ENCODE peak calls at places on chromosome 12, in four cellular contexts. E, P, R and V are unnamed samples. For H3K9me1, the result is how much of the 10 kb centered on the place peaks cover.

GRCh38 chr12:116370004-116370404 is 92.5 kb upstream of the MED13L start:
- DNase-seq in E (peak), R (no peak), P (no peak), V (no peak)

GRCh38 chr12:26935636-26936378 is 2.0 kb downstream of the INTS13 start:
- DNase-seq in R (no peak), P (peak), E (no peak), V (no peak)

GRCh38 chr12:115963030-115963480 is 314.4 kb downstream of the MED13L start:
- DNase-seq in E (peak), R (no peak), P (no peak), V (no peak)

GRCh38 chr12:65619018-65619417 is 205.3 kb upstream of the HMGA2 start:
- DNase-seq in R (no peak), P (no peak), E (no peak), V (no peak)

GRCh38 chr12:115776399-115776798 is 501.1 kb downstream of the MED13L start:
- DNase-seq in R (no peak), E (no peak), P (no peak), V (no peak)

GRCh38 chr12:100741084-100741711 is 53.4 kb upstream of the ANO4 start:
- DNase-seq in R (peak), E (peak), P (peak), V (no peak)

GRCh38 chr12:105378821-105379400 is 48.4 kb downstream of the C12orf75 start:
- DNase-seq in R (no peak), P (peak), E (no peak), V (no peak)

GRCh38 chr12:27009926-27010325 is 4.3 kb downstream of the TM7SF3 start:
- DNase-seq in E (no peak), P (peak), R (no peak), V (no peak)

GRCh38 chr12:27015730-27016076 is 1.5 kb upstream of the TM7SF3 start:
- DNase-seq in E (peak), P (peak), R (peak), V (no peak)

GRCh38 chr12:42584539-42585174 is 4.9 kb downstream of the PRICKLE1 start:
- DNase-seq in R (no peak), E (no peak), P (peak), V (no peak)

GRCh38 chr12:71935594-71935993 is 3.1 kb upstream of the TPH2 start:
- DNase-seq in R (no peak), E (peak), P (no peak), V (no peak)

GRCh38 chr12:66025477-66025876 is 105.1 kb downstream of the LLPH start:
- DNase-seq in E (no peak), P (no peak), R (no peak), V (no peak)

GRCh38 chr12:81639196-81639595 is 120.0 kb downstream of the PPFIA2 start:
- DNase-seq in R (no peak), P (no peak), E (no peak), V (no peak)

GRCh38 chr12:57756406-57757341 is 1.8 kb downstream of the MARCHF9 start:
- DNase-seq in P (no peak), R (peak), E (no peak), V (no peak)

GRCh38 chr12:80262372-80263170 is 163.2 kb downstream of the OTOGL start:
- DNase-seq in P (no peak), R (no peak), E (peak), V (no peak)

GRCh38 chr12:82705774-82706173 is 19.1 kb downstream of the TMTC2 start:
- DNase-seq in P (no peak), R (no peak), E (no peak), V (no peak)

GRCh38 chr12:128387811-128388422 is 120.9 kb downstream of the TMEM132C start:
- DNase-seq in P (no peak), E (no peak), R (peak), V (no peak)

GRCh38 chr12:27627123-27627835 is 69.0 kb upstream of the REP15 start:
- DNase-seq in P (peak), R (no peak), E (peak), V (no peak)

GRCh38 chr12:124125472-124125871 is 152.5 kb downstream of the ZNF664 start:
- DNase-seq in R (no peak), E (no peak), P (no peak), V (peak)

GRCh38 chr12:9741726-9742125 is 8.8 kb upstream of the CLECL1 start:
- DNase-seq in P (no peak), R (no peak), E (no peak), V (no peak)

GRCh38 chr12:19893514-19893913 is 454.2 kb downstream of the AEBP2 start:
- DNase-seq in R (no peak), P (peak), E (peak), V (no peak)

GRCh38 chr12:107580750-107581529 is 104.7 kb upstream of the PWP1 start:
- DNase-seq in E (no peak), P (no peak), R (peak), V (no peak)

GRCh38 chr12:109329710-109330109 is 18.0 kb upstream of the MYO1H start:
- DNase-seq in P (no peak), R (no peak), E (no peak), V (no peak)

GRCh38 chr12:58502236-58502635 is 418.1 kb downstream of the LRIG3 start:
- DNase-seq in R (no peak), P (peak), E (peak), V (no peak)

GRCh38 chr12:113086249-113087164 is 30.0 kb downstream of the DTX1 start:
- DNase-seq in E (no peak), P (no peak), R (no peak), V (no peak)

DNA sequence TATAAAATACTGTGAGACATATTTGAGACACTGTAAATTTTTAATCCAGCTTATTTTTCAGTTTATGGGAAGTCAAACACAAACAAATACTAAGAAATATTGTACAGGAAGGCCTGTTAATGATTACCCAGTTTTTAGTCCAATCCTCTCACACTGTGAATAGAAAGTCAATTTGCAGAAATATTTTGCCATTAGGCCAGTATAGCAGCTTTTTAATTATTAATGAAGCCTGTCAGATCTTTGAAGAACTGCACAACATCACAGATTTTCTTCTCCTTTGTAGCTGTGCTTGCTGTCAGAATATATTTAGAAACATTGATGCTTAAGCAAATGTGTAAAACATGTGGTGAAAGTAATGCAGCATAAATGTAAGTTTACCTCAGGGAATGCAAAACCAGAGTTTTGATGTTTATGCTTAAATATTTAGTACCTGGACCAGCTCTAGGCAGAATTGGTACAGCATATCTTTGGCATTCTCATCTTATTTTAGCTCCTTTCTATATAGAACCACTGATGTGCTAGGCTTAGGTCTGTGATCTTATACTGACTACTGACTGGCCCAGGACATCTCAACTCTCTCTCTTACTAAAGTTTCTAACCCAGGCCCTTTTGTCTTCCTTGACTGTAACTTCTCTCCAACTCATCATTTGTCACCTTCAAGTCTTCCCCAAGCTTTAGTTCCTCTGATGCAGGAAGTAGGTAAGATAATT is 230.8 kb upstream of the NAV3 start:
- DNase-seq in E (no peak), R (no peak), P (no peak), V (no peak)
- H3K9me1 ChIP-seq in E (under half), R (under half), P (under half), V (under half)

DNA sequence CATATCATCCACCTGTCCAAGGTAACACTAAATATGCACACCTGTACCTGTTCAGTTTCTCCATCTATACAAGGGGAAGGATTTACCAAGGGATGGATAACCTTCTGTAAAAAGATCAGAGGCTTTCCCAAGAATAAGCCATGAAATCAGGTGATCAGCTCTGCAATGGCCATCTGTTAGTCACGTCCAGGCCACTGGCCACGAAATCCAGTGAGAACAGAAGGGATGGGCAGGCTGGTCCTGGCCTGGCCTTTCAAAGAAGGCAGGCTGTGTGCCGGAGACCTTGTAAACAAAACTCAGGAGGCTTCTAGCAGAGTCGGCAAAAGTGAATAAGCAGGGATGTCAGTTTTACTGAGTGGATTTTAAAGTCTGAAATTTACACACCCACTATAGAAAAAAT is 68.5 kb downstream of the RNF34 start:
- DNase-seq in P (no peak), R (no peak), E (peak), V (no peak)
- H3K27ac ChIP-seq in P (no peak), R (no peak), E (no peak), V (no peak)

GRCh38 chr12:132384916-132385315 is 55.5 kb upstream of the GALNT9 start:
- DNase-seq in R (no peak), P (no peak), E (no peak), V (no peak)
- H3K9me1 ChIP-seq in R (under half), P (under half), E (under half), V (under half)

GRCh38 chr12:14892726-14893442 is 7.2 kb upstream of the MGP start:
- DNase-seq in P (no peak), R (no peak), E (peak), V (no peak)
- H3K27ac ChIP-seq in P (no peak), R (no peak), E (no peak), V (no peak)

GRCh38 chr12:89276860-89277259 is 75.4 kb downstream of the DUSP6 start:
- DNase-seq in P (no peak), E (no peak), R (no peak), V (no peak)
- H3K9me1 ChIP-seq in P (under half), E (under half), R (under half), V (under half)

DNA sequence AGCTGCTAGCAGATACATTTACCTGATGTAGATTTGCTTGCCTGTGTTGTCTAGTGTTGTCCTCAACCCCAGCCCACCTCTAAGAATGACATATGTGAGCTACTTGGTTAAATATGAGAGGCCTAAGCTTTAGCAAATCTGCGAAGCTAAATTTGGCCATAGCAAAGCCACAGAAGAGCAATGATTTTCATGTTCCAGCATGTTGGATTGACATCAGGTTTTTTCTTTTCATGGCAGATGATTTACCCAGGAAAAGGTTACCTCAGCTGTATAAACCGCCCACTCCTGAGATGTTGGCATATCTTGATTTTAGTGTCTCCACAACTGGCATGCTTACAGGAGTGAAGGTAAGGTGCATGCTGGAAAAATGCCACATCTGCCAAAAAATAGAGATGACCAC is 36.4 kb upstream of the ATF1 start:
- DNase-seq in R (no peak), E (no peak), P (no peak), V (no peak)
- H3K27ac ChIP-seq in R (no peak), E (no peak), P (no peak), V (no peak)

GRCh38 chr12:103677905-103678304 is 90.8 kb downstream of the STAB2 start:
- DNase-seq in E (no peak), P (no peak), R (no peak), V (no peak)
- H3K9me1 ChIP-seq in E (under half), P (under half), R (under half), V (under half)

GRCh38 chr12:3315201-3315661 is 175.8 kb upstream of the PRMT8 start:
- DNase-seq in P (peak), E (peak), R (no peak), V (no peak)
- H3K27ac ChIP-seq in P (no peak), E (no peak), R (no peak), V (no peak)